ENCODE peak calls at places on chromosomes 3 and 15, in five cellular contexts. One of them, this sample, is unnamed.

GRCh38 chr3:3800685-3801509 is 1.7 kb downstream of the LRRN1 start:
- DNase-seq in A549: no peak
- DNase-seq in HepG2: no peak
- DNase-seq in SK-N-SH: peak
- DNase-seq in H1: no peak
- DNase-seq in this sample: no peak

GRCh38 chr3:196968233-196969000 is at the start of gene PIGZ:
- DNase-seq in A549: no peak
- DNase-seq in HepG2: no peak
- DNase-seq in SK-N-SH: peak
- DNase-seq in H1: no peak
- DNase-seq in this sample: peak

GRCh38 chr3:150237490-150237889 is 170.6 kb upstream of the TSC22D2 start:
- DNase-seq in A549: no peak
- DNase-seq in HepG2: no peak
- DNase-seq in SK-N-SH: no peak
- DNase-seq in H1: no peak
- DNase-seq in this sample: no peak

GRCh38 chr3:23805228-23805880 is 401 bp upstream of the UBE2E1 start:
- DNase-seq in A549: peak
- DNase-seq in HepG2: peak
- DNase-seq in SK-N-SH: no peak
- DNase-seq in H1: no peak
- DNase-seq in this sample: no peak

GRCh38 chr3:49461443-49462171 is 8.5 kb upstream of the DAG1 start:
- DNase-seq in A549: no peak
- DNase-seq in HepG2: no peak
- DNase-seq in SK-N-SH: no peak
- DNase-seq in H1: peak
- DNase-seq in this sample: no peak

GRCh38 chr15:94387854-94388441 is 156.6 kb downstream of the MCTP2 start:
- DNase-seq in A549: no peak
- DNase-seq in HepG2: no peak
- DNase-seq in SK-N-SH: no peak
- DNase-seq in H1: no peak
- DNase-seq in this sample: no peak

GRCh38 chr15:25368855-25369254 is 70.0 kb downstream of the UBE3A start:
- DNase-seq in A549: no peak
- DNase-seq in HepG2: no peak
- DNase-seq in SK-N-SH: no peak
- DNase-seq in H1: no peak
- DNase-seq in this sample: no peak

GRCh38 chr3:33034601-33035000 is 62.3 kb downstream of the GLB1 start:
- DNase-seq in A549: no peak
- DNase-seq in HepG2: no peak
- DNase-seq in SK-N-SH: no peak
- DNase-seq in H1: no peak
- DNase-seq in this sample: no peak

GRCh38 chr3:24199775-24200247 is 254.7 kb downstream of the NR1D2 start:
- DNase-seq in A549: no peak
- DNase-seq in HepG2: no peak
- DNase-seq in SK-N-SH: peak
- DNase-seq in H1: no peak
- DNase-seq in this sample: no peak

GRCh38 chr3:133576169-133576568 is 2.7 kb downstream of the CDV3 start:
- DNase-seq in A549: no peak
- DNase-seq in HepG2: no peak
- DNase-seq in SK-N-SH: no peak
- DNase-seq in H1: no peak
- DNase-seq in this sample: no peak

GRCh38 chr15:57527382-57528091 is 64.2 kb upstream of the MYZAP start:
- DNase-seq in A549: peak
- DNase-seq in HepG2: peak
- DNase-seq in SK-N-SH: peak
- DNase-seq in H1: peak
- DNase-seq in this sample: peak

GRCh38 chr15:65902373-65902772 is 33.1 kb downstream of the RAB11A start:
- DNase-seq in A549: peak
- DNase-seq in HepG2: peak
- DNase-seq in SK-N-SH: no peak
- DNase-seq in H1: peak
- DNase-seq in this sample: peak

GRCh38 chr15:90266061-90266431 is 574 bp downstream of the NGRN start:
- DNase-seq in A549: peak
- DNase-seq in HepG2: no peak
- DNase-seq in SK-N-SH: peak
- DNase-seq in H1: no peak
- DNase-seq in this sample: peak

GRCh38 chr15:64905119-64905831 is 6.4 kb upstream of the ANKDD1A start:
- DNase-seq in A549: peak
- DNase-seq in HepG2: peak
- DNase-seq in SK-N-SH: peak
- DNase-seq in H1: peak
- DNase-seq in this sample: peak

GRCh38 chr15:86870846-86871245 is 791.2 kb downstream of the AGBL1 start:
- DNase-seq in A549: no peak
- DNase-seq in HepG2: no peak
- DNase-seq in SK-N-SH: no peak
- DNase-seq in H1: no peak
- DNase-seq in this sample: no peak

GRCh38 chr15:82108489-82109078 is 62.8 kb upstream of the MEX3B start:
- DNase-seq in A549: peak
- DNase-seq in HepG2: peak
- DNase-seq in SK-N-SH: peak
- DNase-seq in H1: peak
- DNase-seq in this sample: peak

GRCh38 chr3:159532577-159532976 is 456.1 kb upstream of the IL12A start:
- DNase-seq in A549: no peak
- DNase-seq in HepG2: no peak
- DNase-seq in SK-N-SH: no peak
- DNase-seq in H1: no peak
- DNase-seq in this sample: no peak

GRCh38 chr3:30458376-30458775 is 148.0 kb upstream of the TGFBR2 start:
- DNase-seq in A549: no peak
- DNase-seq in HepG2: no peak
- DNase-seq in SK-N-SH: no peak
- DNase-seq in H1: no peak
- DNase-seq in this sample: no peak

GRCh38 chr3:15497984-15498383 is 23.5 kb downstream of the COLQ start:
- DNase-seq in A549: no peak
- DNase-seq in HepG2: no peak
- DNase-seq in SK-N-SH: no peak
- DNase-seq in H1: no peak
- DNase-seq in this sample: no peak

GRCh38 chr3:72930754-72931153 is 42.9 kb downstream of the GXYLT2 start:
- DNase-seq in A549: no peak
- DNase-seq in HepG2: no peak
- DNase-seq in SK-N-SH: no peak
- DNase-seq in H1: no peak
- DNase-seq in this sample: no peak
- TF ChIP-seq EP300 in A549: no peak
- TF ChIP-seq EP300 in HepG2: no peak
- TF ChIP-seq EP300 in SK-N-SH: no peak
- TF ChIP-seq EP300 in H1: no peak
- TF ChIP-seq EP300 in this sample: no peak

GRCh38 chr3:72728958-72729467 is 119.2 kb downstream of the SHQ1 start:
- DNase-seq in A549: no peak
- DNase-seq in HepG2: peak
- DNase-seq in SK-N-SH: peak
- DNase-seq in H1: no peak
- DNase-seq in this sample: no peak
- TF ChIP-seq MAX in A549: no peak
- TF ChIP-seq MAX in HepG2: no peak
- TF ChIP-seq MAX in SK-N-SH: no peak
- TF ChIP-seq MAX in H1: no peak
- TF ChIP-seq MAX in this sample: no peak

GRCh38 chr3:138174421-138175122 is at the start of gene DBR1:
- DNase-seq in A549: peak
- DNase-seq in HepG2: peak
- DNase-seq in SK-N-SH: peak
- DNase-seq in H1: no peak
- DNase-seq in this sample: peak
- TF ChIP-seq EP300 in A549: no peak
- TF ChIP-seq EP300 in HepG2: no peak
- TF ChIP-seq EP300 in SK-N-SH: no peak
- TF ChIP-seq EP300 in H1: no peak
- TF ChIP-seq EP300 in this sample: no peak

DNA sequence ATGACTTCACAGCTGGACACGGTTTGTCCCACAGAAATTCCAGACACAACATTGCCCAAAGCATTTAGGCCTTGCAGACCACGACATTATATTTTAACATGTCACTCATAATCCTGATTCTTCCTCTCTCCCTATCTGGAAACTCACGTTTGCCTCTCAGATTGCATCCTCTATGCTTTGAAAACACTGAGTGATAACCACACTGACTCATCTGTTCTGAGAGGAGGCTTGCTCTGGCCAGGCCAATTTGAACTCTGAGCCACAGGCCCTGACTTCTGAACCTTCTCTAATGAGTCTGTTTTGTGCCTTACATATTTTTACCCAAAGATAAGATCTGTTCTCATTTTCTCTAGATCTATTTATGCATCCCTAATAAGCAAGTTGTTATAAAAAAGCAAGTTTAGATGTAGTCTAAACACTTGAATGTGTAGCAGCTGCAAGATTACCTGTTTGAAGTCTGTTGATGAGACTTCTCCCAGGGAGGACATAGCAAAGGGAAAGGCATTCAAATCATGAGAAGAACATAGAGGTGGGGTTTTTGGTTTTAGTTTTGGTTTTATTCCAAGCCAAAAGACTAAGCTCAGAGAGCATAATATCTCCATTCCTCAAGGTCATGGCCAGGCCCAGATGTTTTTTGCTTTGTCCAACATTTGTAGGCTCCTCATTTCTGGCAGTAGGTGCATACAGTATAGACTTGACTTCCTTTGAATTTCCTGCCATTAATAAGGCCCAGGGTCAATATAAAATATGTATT is 234.3 kb upstream of the LRTM1 start:
- DNase-seq in A549: no peak
- DNase-seq in HepG2: no peak
- DNase-seq in SK-N-SH: no peak
- DNase-seq in H1: no peak
- DNase-seq in this sample: no peak
- TF ChIP-seq MAX in A549: no peak
- TF ChIP-seq MAX in HepG2: no peak
- TF ChIP-seq MAX in SK-N-SH: peak
- TF ChIP-seq MAX in H1: no peak
- TF ChIP-seq MAX in this sample: no peak

This sample was measured in K562.